ENCODE peak calls at places on chromosomes 4 and X, in eight cellular contexts. H, Z, C, N, V, P, D and S are unnamed samples.

GRCh38 chr4:107183155-107183774 is 147.2 kb upstream of the DKK2 start:
- DNase-seq in N (peak), C (no peak), P (peak), H (no peak), V (peak), Z (no peak), D (peak), S (no peak)

GRCh38 chr4:74112399-74113090 is 13.6 kb upstream of the CXCL2 start:
- DNase-seq in C (no peak), P (no peak), N (peak), V (no peak), H (no peak), D (peak), Z (no peak), S (no peak)

GRCh38 chr4:2812600-2812932 is 19.7 kb downstream of the SH3BP2 start:
- DNase-seq in C (no peak), D (peak), V (peak), H (no peak), P (no peak), Z (no peak), N (no peak), S (no peak)

GRCh38 chr4:55078987-55079386 is 46.4 kb downstream of the KDR start:
- DNase-seq in D (peak), H (no peak), V (no peak), N (peak), P (no peak), C (no peak), Z (no peak), S (peak)

GRCh38 chr4:89724716-89725115 is 112.2 kb downstream of the SNCA start:
- DNase-seq in C (no peak), N (peak), D (peak), H (no peak), P (no peak), Z (peak), V (no peak), S (no peak)

GRCh38 chrX:132025085-132025484 is 2.0 kb downstream of the STK26 start:
- DNase-seq in P (no peak), D (no peak), N (no peak), Z (no peak), C (no peak), H (no peak), V (no peak), S (no peak)

GRCh38 chr4:151524610-151525009 is 115.6 kb downstream of the FHIP1A start:
- DNase-seq in N (no peak), P (no peak), V (no peak), C (no peak), D (no peak), H (no peak), Z (no peak), S (no peak)

GRCh38 chr4:8768357-8768999 is 103.2 kb downstream of the HMX1 start:
- DNase-seq in P (no peak), N (no peak), Z (no peak), H (no peak), V (peak), D (no peak), C (no peak), S (peak)

GRCh38 chrX:153878969-153879653 is 6.9 kb downstream of the L1CAM start:
- DNase-seq in V (peak), N (no peak), H (no peak), Z (no peak), P (no peak), D (no peak), C (no peak), S (no peak)

GRCh38 chrX:54042609-54043010 is 1.7 kb downstream of the PHF8 start:
- DNase-seq in H (peak), D (peak), N (peak), P (peak), V (peak), C (peak), Z (no peak), S (peak)

GRCh38 chr4:41297832-41298231 is 41.1 kb downstream of the UCHL1 start:
- DNase-seq in V (no peak), H (no peak), D (peak), P (no peak), C (no peak), N (no peak), Z (no peak), S (no peak)

GRCh38 chrX:73758253-73758652 is 195.3 kb downstream of the CHIC1 start:
- DNase-seq in Z (no peak), P (no peak), D (no peak), C (no peak), N (no peak), H (no peak), V (no peak), S (no peak)

GRCh38 chr4:113563691-113564378 is 197.7 kb downstream of the CAMK2D start:
- DNase-seq in P (no peak), N (no peak), V (no peak), C (no peak), Z (no peak), D (no peak), H (no peak), S (no peak)

GRCh38 chr4:113561758-113562157 is 199.8 kb downstream of the CAMK2D start:
- DNase-seq in N (no peak), P (no peak), Z (no peak), V (no peak), H (no peak), D (no peak), C (no peak), S (no peak)

GRCh38 chr4:113566015-113566795 is 195.3 kb downstream of the CAMK2D start:
- DNase-seq in H (no peak), N (no peak), Z (no peak), D (no peak), P (no peak), V (no peak), C (no peak), S (no peak)

GRCh38 chr4:113565702-113566012 is 195.9 kb downstream of the CAMK2D start:
- DNase-seq in Z (no peak), V (no peak), N (no peak), H (no peak), P (no peak), D (no peak), C (no peak), S (no peak)

GRCh38 chr4:113564493-113564892 is 197.0 kb downstream of the CAMK2D start:
- DNase-seq in C (no peak), Z (no peak), H (no peak), N (no peak), P (peak), D (no peak), V (no peak), S (no peak)
- H3K4me3 ChIP-seq in C (no peak), Z (no peak), H (no peak), N (no peak), P (no peak), D (no peak), V (no peak), S (no peak)

GRCh38 chr4:16082424-16083216 is 1.2 kb downstream of the PROM1 start:
- DNase-seq in V (peak), N (peak), C (no peak), P (no peak), H (no peak), D (peak), Z (no peak), S (peak)
- H3K4me3 ChIP-seq in V (peak), N (no peak), C (peak), P (peak), H (no peak), D (peak), Z (peak), S (peak)

DNA sequence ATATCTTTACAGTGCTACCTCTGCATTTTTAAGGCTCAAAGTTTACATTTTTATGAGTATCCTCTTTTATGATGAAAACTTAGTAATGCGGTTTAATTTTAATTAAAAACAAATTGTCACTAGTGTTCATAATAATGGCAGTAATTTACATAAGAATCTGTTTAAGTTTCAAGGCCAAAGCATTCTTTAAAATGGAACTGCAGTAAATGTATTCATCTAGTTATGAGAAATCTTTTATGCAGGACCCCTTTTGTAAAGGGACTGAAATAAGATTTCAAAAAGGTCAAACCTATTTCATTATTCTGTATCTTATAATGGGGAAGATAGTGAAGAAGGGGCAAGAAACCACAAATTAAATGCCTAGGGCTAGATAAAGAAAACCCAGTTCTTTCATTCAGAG is 37.1 kb downstream of the CHIC2 start:
- DNase-seq in P (no peak), D (no peak), N (no peak), H (no peak), V (no peak), Z (no peak), C (no peak), S (no peak)
- H3K4me3 ChIP-seq in P (no peak), D (no peak), N (no peak), H (no peak), V (no peak), Z (no peak), C (no peak), S (no peak)

GRCh38 chrX:47321978-47322377 is 48.4 kb upstream of the ZNF157 start:
- DNase-seq in D (no peak), N (no peak), H (no peak), V (no peak), C (no peak), P (no peak), Z (no peak), S (no peak)

GRCh38 chrX:47313056-47313455 is 57.3 kb upstream of the ZNF157 start:
- DNase-seq in N (no peak), P (no peak), D (no peak), C (no peak), V (no peak), H (no peak), Z (no peak), S (no peak)

GRCh38 chrX:47321386-47321785 is 49.0 kb upstream of the ZNF157 start:
- DNase-seq in V (no peak), D (peak), P (no peak), H (peak), Z (no peak), N (peak), C (peak), S (peak)

GRCh38 chrX:47311857-47312774 is 58.3 kb upstream of the ZNF157 start:
- DNase-seq in H (peak), C (peak), P (peak), N (peak), D (peak), V (peak), Z (peak), S (no peak)

DNA sequence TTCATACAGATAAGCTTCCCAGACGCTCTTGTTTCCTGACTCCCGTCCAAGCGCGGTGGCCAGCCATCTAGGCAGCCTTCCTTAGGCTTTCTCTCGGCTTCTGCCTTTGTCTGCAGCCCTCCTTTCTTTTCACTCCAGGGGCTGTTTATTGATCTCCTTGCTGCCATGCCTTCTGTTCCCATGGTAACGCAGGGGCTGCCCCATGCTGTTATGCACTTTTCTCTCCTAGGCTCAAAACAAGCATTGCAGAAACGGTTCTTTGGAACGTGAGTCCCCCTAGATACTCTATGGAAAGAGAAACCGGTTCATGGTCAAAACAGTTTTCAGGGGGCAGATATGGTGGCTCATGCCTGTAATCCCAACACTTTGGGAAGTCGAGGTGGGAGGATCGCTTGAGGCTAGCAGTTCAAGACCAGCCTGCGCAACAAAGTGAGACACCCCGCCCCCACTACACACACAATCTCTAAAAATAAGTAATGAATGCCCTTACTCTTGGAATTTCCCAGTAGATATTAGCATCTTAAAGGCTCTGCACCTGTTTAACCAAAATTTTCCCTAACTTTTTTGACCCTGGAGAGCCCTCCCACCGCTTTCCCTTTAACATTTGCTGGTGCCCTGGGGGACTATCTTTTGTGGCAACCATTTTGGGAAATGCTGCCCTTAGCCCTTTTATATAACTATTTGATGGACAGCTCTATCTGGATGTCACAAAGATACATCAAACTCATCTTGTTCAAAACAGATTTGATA is 53.9 kb upstream of the ZNF157 start:
- DNase-seq in V (peak), Z (no peak), C (no peak), P (no peak), H (no peak), N (peak), D (peak), S (no peak)
- H3K4me3 ChIP-seq in V (no peak), Z (no peak), C (no peak), P (no peak), H (no peak), N (peak), D (no peak), S (no peak)

GRCh38 chr4:56937262-56937661 is 29.6 kb downstream of the REST start:
- DNase-seq in D (peak), H (peak), P (no peak), Z (peak), N (peak), C (no peak), V (no peak), S (no peak)
- H3K4me3 ChIP-seq in D (no peak), H (no peak), P (no peak), Z (no peak), N (no peak), C (no peak), V (no peak), S (no peak)

DNA sequence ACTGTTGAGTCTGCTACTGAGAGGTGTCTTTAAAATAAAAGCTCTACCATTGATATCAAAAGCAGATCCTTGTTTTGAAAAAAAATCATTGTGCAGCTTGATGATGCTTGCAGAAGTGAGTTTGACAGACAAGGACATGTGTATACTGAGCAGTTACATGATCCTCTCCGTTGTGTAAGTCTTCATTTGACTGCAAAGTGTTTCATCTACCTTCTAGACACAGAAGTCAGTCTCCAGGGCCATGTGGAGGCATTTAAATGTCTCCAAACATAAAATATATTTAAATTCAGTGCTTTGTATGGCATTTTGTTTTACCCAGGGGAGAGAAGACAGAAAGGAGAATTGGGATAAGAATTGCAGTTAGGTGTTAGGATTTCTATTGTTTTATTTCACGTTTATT is 107.8 kb upstream of the MYOZ2 start:
- DNase-seq in Z (no peak), V (no peak), N (no peak), D (no peak), H (no peak), P (no peak), C (no peak), S (no peak)
- H3K4me3 ChIP-seq in Z (peak), V (no peak), N (no peak), D (no peak), H (no peak), P (no peak), C (peak), S (no peak)

GRCh38 chrX:136639506-136640176 is 8.3 kb upstream of the CD40LG start:
- DNase-seq in H (no peak), C (no peak), D (peak), P (no peak), V (no peak), Z (no peak), N (peak), S (no peak)
- H3K4me3 ChIP-seq in H (no peak), C (no peak), D (no peak), P (no peak), V (no peak), Z (no peak), N (no peak), S (no peak)